ENCODE peak calls at places on chromosome 3, in eight cellular contexts. One of them, this sample, is unnamed.

GRCh38 chr3:150345021-150345538 is 63.0 kb upstream of the TSC22D2 start:
- DNase-seq in adrenal gland: no peak
- DNase-seq in Panc1: peak; percentile 93
- DNase-seq in lower lobe of right lung: no peak
- DNase-seq in pancreas: peak; percentile 20
- DNase-seq in GM13977: no peak
- DNase-seq in endothelial cell: no peak
- DNase-seq in fibroblast of lung: peak; percentile 92
- DNase-seq in this sample: no peak

GRCh38 chr3:159625594-159625993 is 363.0 kb upstream of the IL12A start:
- DNase-seq in endothelial cell: no peak
- DNase-seq in adrenal gland: no peak
- DNase-seq in GM13977: no peak
- DNase-seq in pancreas: no peak
- DNase-seq in fibroblast of lung: no peak
- DNase-seq in lower lobe of right lung: no peak
- DNase-seq in Panc1: no peak
- DNase-seq in this sample: no peak

GRCh38 chr3:122563717-122564025 is 429 bp downstream of the PARP9 start:
- DNase-seq in adrenal gland: no peak
- DNase-seq in fibroblast of lung: peak; percentile 15
- DNase-seq in GM13977: no peak
- DNase-seq in Panc1: no peak
- DNase-seq in pancreas: peak; percentile 24
- DNase-seq in lower lobe of right lung: no peak
- DNase-seq in endothelial cell: no peak
- DNase-seq in this sample: no peak

GRCh38 chr3:4323246-4324027 is 20.3 kb downstream of the SETMAR start:
- DNase-seq in lower lobe of right lung: no peak
- DNase-seq in Panc1: no peak
- DNase-seq in fibroblast of lung: no peak
- DNase-seq in endothelial cell: no peak
- DNase-seq in GM13977: no peak
- DNase-seq in pancreas: no peak
- DNase-seq in adrenal gland: no peak
- DNase-seq in this sample: no peak

GRCh38 chr3:102092617-102093466 is 243.5 kb downstream of the NFKBIZ start:
- DNase-seq in adrenal gland: no peak
- DNase-seq in GM13977: no peak
- DNase-seq in Panc1: no peak
- DNase-seq in endothelial cell: no peak
- DNase-seq in fibroblast of lung: peak; percentile 90
- DNase-seq in pancreas: no peak
- DNase-seq in lower lobe of right lung: no peak
- DNase-seq in this sample: no peak

GRCh38 chr3:143712522-143712921 is 135.7 kb downstream of the SLC9A9 start:
- DNase-seq in adrenal gland: no peak
- DNase-seq in GM13977: no peak
- DNase-seq in lower lobe of right lung: no peak
- DNase-seq in pancreas: no peak
- DNase-seq in fibroblast of lung: no peak
- DNase-seq in endothelial cell: no peak
- DNase-seq in Panc1: no peak
- DNase-seq in this sample: no peak

GRCh38 chr3:63993653-63994079 is 29.6 kb downstream of the PSMD6 start:
- DNase-seq in adrenal gland: peak; percentile 81
- DNase-seq in GM13977: peak; percentile 67
- DNase-seq in fibroblast of lung: peak; percentile 66
- DNase-seq in pancreas: peak; percentile 67
- DNase-seq in Panc1: peak; percentile 13
- DNase-seq in lower lobe of right lung: peak; percentile 71
- DNase-seq in endothelial cell: peak; percentile 60
- DNase-seq in this sample: peak; percentile 55

GRCh38 chr3:23992051-23992628 is 47.1 kb downstream of the NR1D2 start:
- DNase-seq in lower lobe of right lung: no peak
- DNase-seq in pancreas: no peak
- DNase-seq in Panc1: no peak
- DNase-seq in GM13977: no peak
- DNase-seq in adrenal gland: no peak
- DNase-seq in fibroblast of lung: peak; percentile 77
- DNase-seq in endothelial cell: no peak
- DNase-seq in this sample: no peak

GRCh38 chr3:138687236-138687635 is 78.7 kb downstream of the FAIM start:
- DNase-seq in GM13977: no peak
- DNase-seq in lower lobe of right lung: no peak
- DNase-seq in pancreas: no peak
- DNase-seq in fibroblast of lung: no peak
- DNase-seq in endothelial cell: no peak
- DNase-seq in Panc1: no peak
- DNase-seq in adrenal gland: no peak
- DNase-seq in this sample: no peak

GRCh38 chr3:171772427-171773056 is 37.7 kb downstream of the PLD1 start:
- DNase-seq in endothelial cell: peak; percentile 61
- DNase-seq in Panc1: no peak
- DNase-seq in GM13977: peak; percentile 48
- DNase-seq in fibroblast of lung: peak; percentile 55
- DNase-seq in adrenal gland: peak; percentile 69
- DNase-seq in lower lobe of right lung: no peak
- DNase-seq in pancreas: peak; percentile 54
- DNase-seq in this sample: peak; percentile 38

GRCh38 chr3:195854628-195855300 is 43.0 kb upstream of the MUC4 start:
- DNase-seq in Panc1: no peak
- DNase-seq in lower lobe of right lung: no peak
- DNase-seq in GM13977: no peak
- DNase-seq in endothelial cell: no peak
- DNase-seq in fibroblast of lung: no peak
- DNase-seq in adrenal gland: no peak
- DNase-seq in pancreas: no peak
- DNase-seq in this sample: no peak

GRCh38 chr3:151753846-151754245 is 20.1 kb downstream of the AADACL2 start:
- DNase-seq in pancreas: no peak
- DNase-seq in adrenal gland: no peak
- DNase-seq in Panc1: no peak
- DNase-seq in fibroblast of lung: no peak
- DNase-seq in endothelial cell: no peak
- DNase-seq in GM13977: no peak
- DNase-seq in lower lobe of right lung: no peak
- DNase-seq in this sample: no peak

GRCh38 chr3:119184808-119185690 is 11.7 kb downstream of the UPK1B start:
- DNase-seq in lower lobe of right lung: no peak
- DNase-seq in fibroblast of lung: peak; percentile 93
- DNase-seq in GM13977: no peak
- DNase-seq in endothelial cell: no peak
- DNase-seq in pancreas: no peak
- DNase-seq in adrenal gland: no peak
- DNase-seq in Panc1: peak; percentile 2
- DNase-seq in this sample: no peak

GRCh38 chr3:13879946-13880810 is at the start of gene WNT7A:
- DNase-seq in lower lobe of right lung: no peak
- DNase-seq in GM13977: peak; percentile 75
- DNase-seq in pancreas: no peak
- DNase-seq in Panc1: no peak
- DNase-seq in fibroblast of lung: no peak
- DNase-seq in adrenal gland: no peak
- DNase-seq in endothelial cell: peak; percentile 80
- DNase-seq in this sample: no peak

GRCh38 chr3:66885326-66886000 is 112.6 kb upstream of the KBTBD8 start:
- DNase-seq in Panc1: no peak
- DNase-seq in pancreas: no peak
- DNase-seq in GM13977: no peak
- DNase-seq in fibroblast of lung: peak; percentile 35
- DNase-seq in adrenal gland: no peak
- DNase-seq in endothelial cell: no peak
- DNase-seq in lower lobe of right lung: no peak
- DNase-seq in this sample: no peak

GRCh38 chr3:194042947-194043346 is 93.0 kb upstream of the HES1 start:
- DNase-seq in endothelial cell: no peak
- DNase-seq in lower lobe of right lung: no peak
- DNase-seq in pancreas: no peak
- DNase-seq in fibroblast of lung: peak; percentile 95
- DNase-seq in GM13977: no peak
- DNase-seq in Panc1: no peak
- DNase-seq in adrenal gland: no peak
- DNase-seq in this sample: no peak

GRCh38 chr3:9768376-9768775 is 1.4 kb downstream of the CAMK1 start:
- DNase-seq in fibroblast of lung: no peak
- DNase-seq in lower lobe of right lung: no peak
- DNase-seq in pancreas: no peak
- DNase-seq in Panc1: no peak
- DNase-seq in endothelial cell: no peak
- DNase-seq in GM13977: no peak
- DNase-seq in adrenal gland: no peak
- DNase-seq in this sample: no peak

GRCh38 chr3:11651900-11652299 is 8.2 kb upstream of the VGLL4 start:
- DNase-seq in GM13977: peak; percentile 44
- DNase-seq in adrenal gland: no peak
- DNase-seq in pancreas: no peak
- DNase-seq in Panc1: no peak
- DNase-seq in endothelial cell: no peak
- DNase-seq in lower lobe of right lung: no peak
- DNase-seq in fibroblast of lung: peak; percentile 33
- DNase-seq in this sample: no peak

GRCh38 chr3:51637144-51637940 is 33.7 kb upstream of the TEX264 start:
- DNase-seq in endothelial cell: no peak
- DNase-seq in pancreas: no peak
- DNase-seq in lower lobe of right lung: no peak
- DNase-seq in GM13977: no peak
- DNase-seq in fibroblast of lung: no peak
- DNase-seq in Panc1: no peak
- DNase-seq in adrenal gland: no peak
- DNase-seq in this sample: no peak

GRCh38 chr3:94159062-94159726 is 96.3 kb downstream of the NSUN3 start:
- DNase-seq in fibroblast of lung: peak; percentile 81
- DNase-seq in pancreas: no peak
- DNase-seq in GM13977: no peak
- DNase-seq in endothelial cell: no peak
- DNase-seq in lower lobe of right lung: no peak
- DNase-seq in Panc1: no peak
- DNase-seq in adrenal gland: no peak
- DNase-seq in this sample: no peak

GRCh38 chr3:49641921-49642707 is 32.0 kb upstream of the APEH start:
- DNase-seq in pancreas: no peak
- DNase-seq in adrenal gland: no peak
- DNase-seq in fibroblast of lung: no peak
- DNase-seq in Panc1: no peak
- DNase-seq in lower lobe of right lung: no peak
- DNase-seq in endothelial cell: no peak
- DNase-seq in GM13977: no peak
- DNase-seq in this sample: peak; percentile 26

DNA sequence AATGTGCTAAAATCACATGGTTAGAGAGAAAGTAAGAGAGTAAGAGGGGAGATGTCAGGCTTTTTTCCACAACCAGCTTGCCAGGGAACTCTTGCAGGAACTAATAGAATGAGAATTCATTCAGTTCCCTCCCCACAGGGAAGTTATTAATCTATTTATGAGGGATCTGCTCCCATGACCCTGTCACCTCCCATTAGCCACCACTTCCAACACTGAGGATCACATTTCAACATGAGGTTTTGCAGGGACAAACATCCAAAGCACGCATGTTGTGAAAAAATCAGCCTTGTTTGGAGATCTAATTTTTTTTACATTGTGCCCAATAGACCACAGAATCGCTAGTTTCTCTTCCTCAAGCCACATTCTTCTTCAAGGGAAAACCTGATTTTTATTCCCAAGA is 904.0 kb downstream of the TBL1XR1 start:
- DNase-seq in adrenal gland: no peak
- DNase-seq in endothelial cell: no peak
- DNase-seq in fibroblast of lung: no peak
- DNase-seq in pancreas: no peak
- DNase-seq in lower lobe of right lung: no peak
- DNase-seq in GM13977: no peak
- DNase-seq in Panc1: no peak
- DNase-seq in this sample: no peak
- TF ChIP-seq CTCF in adrenal gland: no peak
- TF ChIP-seq CTCF in endothelial cell: no peak
- TF ChIP-seq CTCF in fibroblast of lung: no peak
- TF ChIP-seq CTCF in pancreas: no peak
- TF ChIP-seq CTCF in lower lobe of right lung: no peak
- TF ChIP-seq CTCF in GM13977: no peak
- TF ChIP-seq CTCF in Panc1: no peak
- TF ChIP-seq CTCF in this sample: no peak

GRCh38 chr3:158573714-158574113 is 2.7 kb downstream of the MLF1 start:
- DNase-seq in endothelial cell: no peak
- DNase-seq in GM13977: no peak
- DNase-seq in adrenal gland: no peak
- DNase-seq in fibroblast of lung: no peak
- DNase-seq in pancreas: no peak
- DNase-seq in lower lobe of right lung: no peak
- DNase-seq in Panc1: no peak
- DNase-seq in this sample: no peak
- TF ChIP-seq CTCF in endothelial cell: no peak
- TF ChIP-seq CTCF in GM13977: no peak
- TF ChIP-seq CTCF in adrenal gland: no peak
- TF ChIP-seq CTCF in fibroblast of lung: no peak
- TF ChIP-seq CTCF in pancreas: no peak
- TF ChIP-seq CTCF in lower lobe of right lung: no peak
- TF ChIP-seq CTCF in Panc1: peak; percentile 72
- TF ChIP-seq CTCF in this sample: peak; percentile 13

GRCh38 chr3:137121704-137122314 is 164.0 kb downstream of the IL20RB start:
- DNase-seq in endothelial cell: peak; percentile 37
- DNase-seq in adrenal gland: peak; percentile 31
- DNase-seq in pancreas: no peak
- DNase-seq in fibroblast of lung: peak; percentile 30
- DNase-seq in Panc1: peak; percentile 39
- DNase-seq in GM13977: peak; percentile 47
- DNase-seq in lower lobe of right lung: no peak
- DNase-seq in this sample: no peak
- TF ChIP-seq CTCF in endothelial cell: peak; percentile 51
- TF ChIP-seq CTCF in adrenal gland: peak; percentile 28
- TF ChIP-seq CTCF in pancreas: no peak
- TF ChIP-seq CTCF in fibroblast of lung: peak; percentile 40
- TF ChIP-seq CTCF in Panc1: peak; percentile 83
- TF ChIP-seq CTCF in GM13977: peak; percentile 80
- TF ChIP-seq CTCF in lower lobe of right lung: peak; percentile 43
- TF ChIP-seq CTCF in this sample: no peak

GRCh38 chr3:128280466-128281455 is 127.5 kb downstream of the EEFSEC start:
- DNase-seq in GM13977: no peak
- DNase-seq in pancreas: no peak
- DNase-seq in adrenal gland: no peak
- DNase-seq in fibroblast of lung: no peak
- DNase-seq in lower lobe of right lung: no peak
- DNase-seq in endothelial cell: no peak
- DNase-seq in Panc1: no peak
- DNase-seq in this sample: no peak

GRCh38 chr3:128278130-128278529 is 124.8 kb downstream of the EEFSEC start:
- DNase-seq in adrenal gland: no peak
- DNase-seq in fibroblast of lung: no peak
- DNase-seq in pancreas: no peak
- DNase-seq in GM13977: no peak
- DNase-seq in endothelial cell: no peak
- DNase-seq in Panc1: no peak
- DNase-seq in lower lobe of right lung: no peak
- DNase-seq in this sample: no peak

GRCh38 chr3:128279594-128279880 is 126.3 kb downstream of the EEFSEC start:
- DNase-seq in GM13977: no peak
- DNase-seq in Panc1: no peak
- DNase-seq in adrenal gland: no peak
- DNase-seq in pancreas: no peak
- DNase-seq in fibroblast of lung: no peak
- DNase-seq in endothelial cell: no peak
- DNase-seq in lower lobe of right lung: no peak
- DNase-seq in this sample: no peak

GRCh38 chr3:128277378-128278049 is 124.2 kb downstream of the EEFSEC start:
- DNase-seq in GM13977: no peak
- DNase-seq in pancreas: no peak
- DNase-seq in Panc1: no peak
- DNase-seq in lower lobe of right lung: no peak
- DNase-seq in fibroblast of lung: no peak
- DNase-seq in adrenal gland: no peak
- DNase-seq in endothelial cell: no peak
- DNase-seq in this sample: no peak

GRCh38 chr3:128278761-128279593 is 125.7 kb downstream of the EEFSEC start:
- DNase-seq in GM13977: no peak
- DNase-seq in Panc1: no peak
- DNase-seq in lower lobe of right lung: peak; percentile 58
- DNase-seq in fibroblast of lung: peak; percentile 89
- DNase-seq in pancreas: peak; percentile 32
- DNase-seq in adrenal gland: peak; percentile 64
- DNase-seq in endothelial cell: peak; percentile 22
- DNase-seq in this sample: peak; percentile 66
- TF ChIP-seq CTCF in GM13977: no peak
- TF ChIP-seq CTCF in Panc1: no peak
- TF ChIP-seq CTCF in lower lobe of right lung: peak; percentile 10
- TF ChIP-seq CTCF in fibroblast of lung: no peak
- TF ChIP-seq CTCF in pancreas: no peak
- TF ChIP-seq CTCF in adrenal gland: no peak
- TF ChIP-seq CTCF in endothelial cell: no peak
- TF ChIP-seq CTCF in this sample: no peak

This sample was measured in psoas muscle.